ENCODE peak calls at places on chromosome 4, in six cellular contexts. F is breast epithelium, W is stomach, C is Panc1, M is endothelial cell of umbilical vein, O is SK-N-SH. A is an unnamed sample.

GRCh38 chr4:168615294-168615693 is 118.4 kb downstream of the PALLD start:
- DNase-seq in F (no peak), W (no peak), C (no peak), M (no peak), O (no peak), A (no peak)

GRCh38 chr4:4486969-4487368 is 54.9 kb downstream of the STX18 start:
- DNase-seq in F (no peak), W (no peak), C (no peak), M (no peak), O (no peak), A (no peak)

GRCh38 chr4:16686195-16686594 is 212.2 kb downstream of the LDB2 start:
- DNase-seq in F (no peak), W (no peak), C (no peak), M (peak; percentile 82), O (no peak), A (no peak)

GRCh38 chr4:161704040-161704439 is 459.8 kb downstream of the FSTL5 start:
- DNase-seq in F (no peak), W (no peak), C (no peak), M (no peak), O (no peak), A (no peak)

GRCh38 chr4:156764145-156764544 is 207.5 kb downstream of the PDGFC start:
- DNase-seq in F (no peak), W (no peak), C (no peak), M (no peak), O (no peak), A (no peak)

GRCh38 chr4:118801895-118802575 is 33.9 kb downstream of the SEC24D start:
- DNase-seq in F (no peak), W (no peak), C (no peak), M (no peak), O (no peak), A (no peak)

GRCh38 chr4:145545538-145546224 is 64.0 kb downstream of the SMAD1 start:
- DNase-seq in F (no peak), W (peak; percentile 43), C (peak; percentile 74), M (peak; percentile 100), O (no peak), A (no peak)

GRCh38 chr4:14111730-14112171 is 484.2 kb upstream of the BOD1L1 start:
- DNase-seq in F (no peak), W (no peak), C (no peak), M (no peak), O (no peak), A (no peak)

GRCh38 chr4:105555409-105555808 is 3.0 kb downstream of the ARHGEF38 start:
- DNase-seq in F (no peak), W (no peak), C (no peak), M (no peak), O (no peak), A (no peak)

GRCh38 chr4:182918791-182919302 is 1.7 kb upstream of the DCTD start:
- DNase-seq in F (no peak), W (no peak), C (no peak), M (no peak), O (no peak), A (no peak)

GRCh38 chr4:27779827-27780226 is 919.2 kb downstream of the STIM2 start:
- DNase-seq in F (no peak), W (no peak), C (no peak), M (no peak), O (no peak), A (no peak)

GRCh38 chr4:67581208-67581857 is 22.8 kb downstream of the STAP1 start:
- DNase-seq in F (no peak), W (no peak), C (no peak), M (no peak), O (no peak), A (no peak)

GRCh38 chr4:169420291-169420690 is 149.5 kb upstream of the SH3RF1 start:
- DNase-seq in F (no peak), W (no peak), C (no peak), M (no peak), O (no peak), A (no peak)

GRCh38 chr4:3342182-3342854 is 49.5 kb downstream of the RGS12 start:
- DNase-seq in F (no peak), W (no peak), C (no peak), M (peak; percentile 81), O (no peak), A (no peak)

GRCh38 chr4:27635936-27636913 is 775.6 kb downstream of the STIM2 start:
- DNase-seq in F (no peak), W (no peak), C (no peak), M (no peak), O (no peak), A (no peak)

GRCh38 chr4:154421618-154422017 is 70.0 kb downstream of the DCHS2 start:
- DNase-seq in F (no peak), W (no peak), C (no peak), M (no peak), O (no peak), A (no peak)

GRCh38 chr4:122329876-122330595 is 48.8 kb upstream of the ADAD1 start:
- DNase-seq in F (no peak), W (no peak), C (no peak), M (no peak), O (no peak), A (no peak)

GRCh38 chr4:40305329-40306193 is 29.6 kb upstream of the CHRNA9 start:
- DNase-seq in F (no peak), W (no peak), C (no peak), M (no peak), O (no peak), A (no peak)

GRCh38 chr4:100258675-100259074 is 68.4 kb upstream of the DDIT4L start:
- DNase-seq in F (no peak), W (no peak), C (no peak), M (no peak), O (no peak), A (no peak)

GRCh38 chr4:26085581-26085980 is 171.6 kb downstream of the SMIM20 start:
- DNase-seq in F (no peak), W (no peak), C (no peak), M (no peak), O (no peak), A (no peak)

GRCh38 chr4:183356931-183357675 is 34.9 kb upstream of the CLDN24 start:
- DNase-seq in F (no peak), W (peak; percentile 27), C (no peak), M (no peak), O (no peak), A (no peak)

GRCh38 chr4:184961693-184962092 is 56.6 kb upstream of the HELT start:
- DNase-seq in F (no peak), W (peak; percentile 32), C (no peak), M (no peak), O (no peak), A (peak; percentile 61)

GRCh38 chr4:138301536-138301935 is 59.4 kb upstream of the SLC7A11 start:
- DNase-seq in F (no peak), W (no peak), C (no peak), M (no peak), O (no peak), A (no peak)

GRCh38 chr4:152172146-152172545 is 363.7 kb downstream of the FBXW7 start:
- DNase-seq in F (no peak), W (no peak), C (no peak), M (no peak), O (no peak), A (no peak)

DNA sequence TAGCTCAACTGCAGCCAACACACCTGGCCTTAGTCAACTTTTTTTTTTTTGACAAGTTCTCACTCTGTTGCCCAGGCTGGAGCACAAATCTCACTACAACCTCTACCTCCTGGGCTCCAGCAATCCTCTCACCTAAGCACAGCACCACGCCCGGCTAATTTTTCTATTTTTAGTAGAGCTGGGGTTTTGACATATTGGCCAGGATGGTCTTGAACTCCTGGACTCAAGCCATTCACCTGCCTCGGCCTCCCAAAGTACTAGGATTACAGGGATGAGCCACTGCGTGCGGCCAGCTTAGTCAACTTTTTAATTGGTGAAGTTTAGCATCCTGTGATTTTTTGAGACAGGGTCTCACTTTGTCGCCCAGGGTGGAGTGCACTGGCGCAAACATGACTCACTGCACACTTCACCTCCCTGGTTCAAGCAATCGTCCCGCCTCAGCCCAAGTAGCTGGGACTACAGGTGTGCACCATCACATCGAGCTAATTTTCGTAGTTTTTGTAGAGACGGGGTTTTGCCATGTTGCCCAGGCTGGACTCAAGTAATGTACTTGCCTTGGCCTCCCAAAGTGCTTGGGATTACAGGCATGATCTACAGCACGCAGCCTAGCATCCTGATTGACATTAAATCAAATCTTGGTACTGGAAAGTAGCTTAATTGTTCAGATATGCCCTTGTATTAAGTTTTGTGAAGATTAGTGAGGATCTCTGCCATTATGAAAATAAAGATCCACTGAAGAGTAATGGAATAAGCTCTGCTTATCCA is 8.3 kb downstream of the HNRNPDL start:
- DNase-seq in F (no peak), W (no peak), C (no peak), M (no peak), O (no peak), A (no peak)
- TF ChIP-seq POLR2AphosphoS5 in F (no peak), W (no peak), C (peak; percentile 57), M (peak; percentile 35), O (peak; percentile 73), A (no peak)

DNA sequence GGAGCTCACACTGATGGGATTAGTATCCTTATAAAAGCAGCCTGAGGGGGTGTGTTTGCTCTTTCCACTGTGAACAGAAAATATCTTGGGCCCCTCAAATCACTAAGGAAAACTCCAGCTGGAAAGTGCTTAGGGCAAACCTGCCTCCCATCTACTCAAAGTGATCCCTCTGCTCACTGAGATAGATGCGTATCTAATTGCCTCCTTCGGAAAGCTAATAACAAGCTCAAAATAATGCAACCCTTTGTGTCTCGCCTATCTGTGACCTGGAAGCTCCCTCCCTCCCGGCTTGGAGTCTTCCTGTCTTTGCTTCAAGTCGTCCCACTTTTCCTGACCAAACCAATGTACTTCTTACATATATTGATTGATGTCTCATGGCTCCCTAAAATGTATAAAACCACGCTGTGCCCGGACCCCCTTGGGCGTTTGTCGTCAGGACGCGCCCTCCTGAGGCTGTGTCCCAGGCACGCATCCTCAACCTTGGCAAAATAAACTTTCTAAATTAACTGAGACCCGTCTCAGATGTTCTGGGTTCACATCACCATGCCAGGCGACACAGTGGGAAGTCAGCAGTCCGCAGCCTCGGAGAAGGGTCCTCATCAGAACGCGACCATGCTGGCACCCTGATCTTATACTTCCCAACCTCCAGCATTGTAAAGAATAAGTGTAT is 34.1 kb upstream of the SORCS2 start:
- DNase-seq in F (peak; percentile 28), W (no peak), C (no peak), M (no peak), O (no peak), A (no peak)
- H3K9me3 ChIP-seq in F (no peaks in the 10 kb centered on the region), W (no peaks in the 10 kb centered on the region), C (no peaks in the 10 kb centered on the region), M (no peaks in the 10 kb centered on the region), O (no peaks in the 10 kb centered on the region), A (no peaks in the 10 kb centered on the region)

DNA sequence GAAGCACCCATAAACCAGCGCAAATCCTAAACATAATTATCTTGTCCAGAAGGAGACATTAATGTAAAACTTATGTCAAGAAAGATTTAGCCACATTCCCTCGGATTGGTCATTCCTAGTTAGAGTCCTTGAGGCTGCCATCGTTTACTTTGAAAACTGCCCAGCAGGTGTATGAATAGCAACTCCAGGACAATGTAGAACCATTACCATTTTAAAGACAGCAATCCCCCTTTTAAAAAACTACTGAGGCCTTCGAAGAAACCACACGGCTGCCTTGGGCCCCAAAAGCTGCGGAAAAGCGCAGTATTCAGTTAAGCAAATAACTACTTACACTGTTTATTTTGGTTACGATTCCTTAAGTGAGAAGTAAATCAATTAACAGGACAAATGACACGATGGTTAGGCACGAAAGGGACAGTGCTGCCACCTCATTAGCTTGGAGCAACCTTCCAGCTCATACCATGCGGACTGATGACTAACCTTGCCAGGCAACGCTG is 814 bp upstream of the SGMS2 start:
- DNase-seq in F (no peak), W (no peak), C (peak; percentile 47), M (no peak), O (no peak), A (no peak)
- TF ChIP-seq POLR2AphosphoS5 in F (no peak), W (no peak), C (no peak), M (no peak), O (no peak), A (no peak)

GRCh38 chr4:43066415-43066814 is 173.9 kb downstream of the GRXCR1 start:
- DNase-seq in F (no peak), W (no peak), C (no peak), M (no peak), O (no peak), A (no peak)

GRCh38 chr4:43071069-43071468 is 178.6 kb downstream of the GRXCR1 start:
- DNase-seq in F (no peak), W (no peak), C (no peak), M (no peak), O (no peak), A (no peak)
- H3K9me3 ChIP-seq in F (no peaks in the 10 kb centered on the region), W (no peaks in the 10 kb centered on the region), C (no peaks in the 10 kb centered on the region), M (no peaks in the 10 kb centered on the region), O (no peaks in the 10 kb centered on the region), A (no peaks in the 10 kb centered on the region)

A was measured in vagina.